ENCODE peak calls at places on chromosome 5, in four cellular contexts. Z is testis, T is A549, O is HCT116. P is an unnamed sample. For H3K4me1, the result is how much of the 10 kb centered on the place peaks cover.

GRCh38 chr5:16178745-16179372 is 732 bp downstream of the MARCHF11 start:
- DNase-seq in T (no peak), Z (peak), O (no peak), P (peak)

GRCh38 chr5:149883550-149883949 is 61.0 kb downstream of the PDE6A start:
- DNase-seq in T (no peak), Z (no peak), O (no peak), P (no peak)

GRCh38 chr5:180423133-180423532 is 70.0 kb upstream of the GFPT2 start:
- DNase-seq in O (no peak), Z (no peak), T (no peak), P (no peak)

GRCh38 chr5:174306345-174307030 is 261.0 kb downstream of the NSG2 start:
- DNase-seq in T (no peak), Z (no peak), O (no peak), P (no peak)

GRCh38 chr5:131792900-131793299 is 3.9 kb downstream of the FNIP1 start:
- DNase-seq in O (no peak), T (no peak), Z (no peak), P (no peak)

GRCh38 chr5:175263776-175264175 is 180.2 kb downstream of the DRD1 start:
- DNase-seq in O (no peak), Z (no peak), T (no peak), P (no peak)

GRCh38 chr5:142219146-142219545 is 105.7 kb downstream of the SPRY4 start:
- DNase-seq in T (no peak), Z (no peak), O (no peak), P (no peak)

GRCh38 chr5:2259494-2260107 is 376.9 kb upstream of the IRX4 start:
- DNase-seq in T (no peak), O (no peak), Z (no peak), P (no peak)

GRCh38 chr5:73902327-73903051 is 276.5 kb downstream of the ARHGEF28 start:
- DNase-seq in T (peak), O (peak), Z (peak), P (no peak)

GRCh38 chr5:25754895-25755294 is 1110.1 kb upstream of the CDH10 start:
- DNase-seq in T (no peak), O (peak), Z (no peak), P (no peak)

GRCh38 chr5:41286165-41286564 is 72.8 kb upstream of the C6 start:
- DNase-seq in Z (no peak), O (no peak), T (no peak), P (no peak)

GRCh38 chr5:116375926-116376325 is 198.7 kb downstream of the SEMA6A start:
- DNase-seq in Z (no peak), T (no peak), O (no peak), P (no peak)

GRCh38 chr5:119078071-119078846 is 7.4 kb downstream of the DMXL1 start:
- DNase-seq in T (no peak), Z (no peak), O (no peak), P (no peak)

GRCh38 chr5:16417392-16418074 is 48.1 kb downstream of the ZNF622 start:
- DNase-seq in Z (no peak), O (no peak), T (no peak), P (no peak)

GRCh38 chr5:3325206-3325605 is 270.4 kb upstream of the IRX1 start:
- DNase-seq in T (no peak), Z (no peak), O (no peak), P (no peak)

GRCh38 chr5:25707093-25707492 is 1062.3 kb upstream of the CDH10 start:
- DNase-seq in O (no peak), Z (no peak), T (no peak), P (no peak)

GRCh38 chr5:124599048-124599973 is 147.1 kb downstream of the ZNF608 start:
- DNase-seq in O (no peak), Z (peak), T (peak), P (no peak)

GRCh38 chr5:170582931-170583330 is 79.1 kb downstream of the KCNIP1 start:
- DNase-seq in Z (no peak), O (no peak), T (no peak), P (no peak)

GRCh38 chr5:9395736-9396135 is 150.1 kb downstream of the SEMA5A start:
- DNase-seq in O (no peak), Z (no peak), T (no peak), P (no peak)

GRCh38 chr5:122500245-122501086 is 188.4 kb downstream of the SNCAIP start:
- DNase-seq in Z (peak), O (peak), T (peak), P (peak)

GRCh38 chr5:354581-355378 is 33.3 kb downstream of the AHRR start:
- DNase-seq in O (no peak), T (no peak), Z (no peak), P (no peak)

GRCh38 chr5:93206203-93206602 is 374.8 kb downstream of the NR2F1-AS1 start:
- DNase-seq in T (no peak), Z (no peak), O (no peak), P (no peak)

GRCh38 chr5:33270671-33271070 is 170.1 kb upstream of the TARS1 start:
- DNase-seq in O (no peak), Z (no peak), T (no peak), P (no peak)

GRCh38 chr5:77743181-77743580 is 33.0 kb downstream of the TBCA start:
- DNase-seq in T (no peak), O (no peak), Z (no peak), P (no peak)

GRCh38 chr5:176185133-176185733 is 53.0 kb upstream of the SIMC1 start:
- DNase-seq in O (no peak), T (no peak), Z (peak), P (no peak)

GRCh38 chr5:170861855-170862766 is at the start of gene RANBP17:
- DNase-seq in O (peak), T (peak), Z (peak), P (peak)

GRCh38 chr5:142922223-142922952 is 152.2 kb downstream of the ARHGAP26 start:
- DNase-seq in Z (no peak), O (no peak), T (peak), P (no peak)

GRCh38 chr5:6365142-6365976 is 13.0 kb downstream of the MED10 start:
- DNase-seq in T (no peak), Z (peak), O (no peak), P (no peak)

GRCh38 chr5:88880196-88880595 is 2.8 kb downstream of the MEF2C start:
- DNase-seq in T (no peak), O (no peak), Z (no peak), P (no peak)

GRCh38 chr5:109917966-109918365 is 228.2 kb downstream of the MAN2A1 start:
- DNase-seq in Z (no peak), T (no peak), O (no peak), P (no peak)

GRCh38 chr5:149939572-149939971 is 5.0 kb downstream of the PDE6A start:
- DNase-seq in Z (no peak), O (no peak), T (no peak), P (no peak)

GRCh38 chr5:157294692-157295091 is 28.8 kb downstream of the CYFIP2 start:
- DNase-seq in T (no peak), Z (no peak), O (no peak), P (no peak)

GRCh38 chr5:43231977-43232376 is 40.0 kb downstream of the NIM1K start:
- DNase-seq in O (peak), T (no peak), Z (peak), P (no peak)

GRCh38 chr5:141430332-141431113 is at the start of gene PCDHGA12:
- DNase-seq in T (peak), Z (no peak), O (no peak), P (peak)

DNA sequence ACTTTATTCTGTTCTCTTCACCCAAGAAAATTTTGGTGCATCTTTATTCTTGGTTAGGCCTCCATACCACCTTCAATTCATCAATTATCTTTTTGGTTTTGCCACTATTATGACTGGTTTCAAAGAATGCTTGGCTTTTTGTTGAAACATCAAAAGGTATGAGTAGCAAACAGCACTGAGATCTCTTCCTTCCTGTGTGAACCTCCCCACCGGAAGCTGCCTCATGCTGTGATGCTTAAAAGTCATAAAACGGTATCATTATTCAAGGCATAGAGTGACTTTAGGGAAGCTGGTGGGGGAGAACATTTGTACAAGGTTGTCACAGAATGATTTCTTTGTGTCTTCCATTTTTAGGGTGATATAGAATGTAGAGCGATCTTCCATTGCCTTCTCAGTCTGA is 70.6 kb downstream of the IQGAP2 start:
- DNase-seq in T (no peak), Z (no peak), O (no peak), P (no peak)
- H3K4me1 ChIP-seq in T (under half), Z (under half), O (under half), P (under half)

GRCh38 chr5:139186752-139187326 is 11.3 kb downstream of the SIL1 start:
- DNase-seq in Z (no peak), T (no peak), O (no peak), P (no peak)

GRCh38 chr5:139188558-139189270 is 9.5 kb downstream of the SIL1 start:
- DNase-seq in T (no peak), Z (no peak), O (no peak), P (no peak)

GRCh38 chr5:139186293-139186692 is 11.9 kb downstream of the SIL1 start:
- DNase-seq in O (no peak), T (no peak), Z (no peak), P (no peak)

GRCh38 chr5:139193928-139194327 is 4.2 kb downstream of the SIL1 start:
- DNase-seq in O (no peak), Z (no peak), T (no peak), P (no peak)

GRCh38 chr5:139190125-139190524 is 8.0 kb downstream of the SIL1 start:
- DNase-seq in T (no peak), Z (no peak), O (no peak), P (no peak)
- H3K27ac ChIP-seq in T (no peak), Z (no peak), O (no peak), P (no peak)

GRCh38 chr5:68258531-68258930 is 43.0 kb downstream of the PIK3R1 start:
- DNase-seq in O (no peak), Z (no peak), T (no peak), P (no peak)
- H3K4me1 ChIP-seq in O (under half), Z (under half), T (under half), P (under half)

GRCh38 chr5:127892467-127893207 is 189.4 kb downstream of the CCDC192 start:
- DNase-seq in O (peak), T (no peak), Z (no peak), P (no peak)
- H3K27ac ChIP-seq in O (no peak), T (peak), Z (no peak), P (no peak)

GRCh38 chr5:61329729-61330128 is 2.3 kb upstream of the ZSWIM6 start:
- DNase-seq in Z (no peak), O (no peak), T (peak), P (no peak)
- H3K4me1 ChIP-seq in Z (under half), O (under half), T (under half), P (under half)

GRCh38 chr5:112735702-112736101 is 2.0 kb upstream of the APC start:
- DNase-seq in O (no peak), Z (no peak), T (no peak), P (no peak)
- H3K27ac ChIP-seq in O (no peak), Z (no peak), T (no peak), P (no peak)

P was measured in right cardiac atrium.